ENCODE peak calls at places on chromosome 1, in five cellular contexts. G is CD4-positive, alpha-beta T cell; W is ELR; V is activated CD8-positive, alpha-beta memory T cell treated with anti-CD3 and anti-CD28 coated beads for 24 hours; B is OCI-LY7. Y is an unnamed sample.

GRCh38 chr1:168623003-168623828 is 46.8 kb downstream of the XCL1 start:
- DNase-seq in G (no peak), V (no peak), B (no peak), W (peak; percentile 57), Y (peak; percentile 96)

GRCh38 chr1:184622136-184622823 is 132.4 kb downstream of the EDEM3 start:
- DNase-seq in G (no peak), V (no peak), B (no peak), W (no peak), Y (peak; percentile 72)

GRCh38 chr1:38370716-38371504 is 324.3 kb upstream of the POU3F1 start:
- DNase-seq in V (no peak), G (no peak), B (no peak), W (no peak), Y (no peak)

GRCh38 chr1:2355408-2356261 is 35.7 kb downstream of the MORN1 start:
- DNase-seq in W (no peak), B (no peak), V (no peak), G (no peak), Y (no peak)

GRCh38 chr1:166902279-166902678 is 26.2 kb upstream of the TADA1 start:
- DNase-seq in B (no peak), W (peak; percentile 68), V (no peak), G (no peak), Y (peak; percentile 49)

GRCh38 chr1:200409203-200409760 is 554 bp downstream of the ZNF281 start:
- DNase-seq in G (peak; percentile 16), B (peak; percentile 38), V (no peak), W (peak; percentile 42), Y (peak; percentile 56)

GRCh38 chr1:160779662-160780397 is 16.1 kb upstream of the LY9 start:
- DNase-seq in W (peak; percentile 48), B (peak; percentile 82), G (peak; percentile 21), V (no peak), Y (no peak)

GRCh38 chr1:227447531-227447990 is 115.8 kb upstream of the ZNF678 start:
- DNase-seq in B (no peak), G (no peak), W (peak; percentile 47), V (no peak), Y (peak; percentile 30)

GRCh38 chr1:159122005-159122621 is 45.5 kb upstream of the AIM2 start:
- DNase-seq in V (no peak), B (no peak), W (peak; percentile 74), G (no peak), Y (peak; percentile 79)

GRCh38 chr1:19400189-19400588 is 85.2 kb downstream of the CAPZB start:
- DNase-seq in B (no peak), V (no peak), W (no peak), G (no peak), Y (no peak)

GRCh38 chr1:214493126-214493796 is 58.1 kb downstream of the PTPN14 start:
- DNase-seq in G (no peak), W (peak; percentile 52), V (no peak), B (no peak), Y (peak; percentile 84)

GRCh38 chr1:43048601-43049011 is 89.9 kb upstream of the SLC2A1 start:
- DNase-seq in V (no peak), G (no peak), W (peak; percentile 34), B (no peak), Y (peak; percentile 54)

GRCh38 chr1:2875677-2876531 is 74.4 kb upstream of the TTC34 start:
- DNase-seq in B (no peak), W (no peak), G (no peak), V (no peak), Y (peak; percentile 11)

Y was measured in GM23248.